ENCODE peak calls at places on chromosomes 13 and 19, in five cellular contexts. One of them, this sample, is unnamed.

GRCh38 chr13:36822786-36823185 is 3.8 kb downstream of the RFXAP start:
- DNase-seq in cardiac muscle cell: peak
- DNase-seq in caudate nucleus: no peak
- DNase-seq in cerebellum: no peak
- DNase-seq in aorta: no peak
- DNase-seq in this sample: no peak

GRCh38 chr19:18373407-18373891 is 12.5 kb upstream of the GDF15 start:
- DNase-seq in cardiac muscle cell: no peak
- DNase-seq in caudate nucleus: no peak
- DNase-seq in cerebellum: no peak
- DNase-seq in aorta: no peak
- DNase-seq in this sample: no peak

GRCh38 chr19:18785179-18786124 is 5.7 kb downstream of the COMP start:
- DNase-seq in cardiac muscle cell: peak
- DNase-seq in caudate nucleus: no peak
- DNase-seq in cerebellum: peak
- DNase-seq in aorta: peak
- DNase-seq in this sample: peak

GRCh38 chr13:100987993-100988392 is 313.4 kb upstream of the TMTC4 start:
- DNase-seq in cardiac muscle cell: no peak
- DNase-seq in caudate nucleus: peak
- DNase-seq in cerebellum: peak
- DNase-seq in aorta: no peak
- DNase-seq in this sample: no peak

GRCh38 chr19:35977446-35978222 is 17.4 kb upstream of the SDHAF1 start:
- DNase-seq in cardiac muscle cell: no peak
- DNase-seq in caudate nucleus: no peak
- DNase-seq in cerebellum: peak
- DNase-seq in aorta: no peak
- DNase-seq in this sample: peak

GRCh38 chr13:74871671-74872070 is 610.3 kb downstream of the TBC1D4 start:
- DNase-seq in cardiac muscle cell: no peak
- DNase-seq in caudate nucleus: no peak
- DNase-seq in cerebellum: no peak
- DNase-seq in aorta: no peak
- DNase-seq in this sample: no peak

GRCh38 chr13:41075034-41075433 is 13.7 kb downstream of the WBP4 start:
- DNase-seq in cardiac muscle cell: peak
- DNase-seq in caudate nucleus: no peak
- DNase-seq in cerebellum: peak
- DNase-seq in aorta: no peak
- DNase-seq in this sample: peak

GRCh38 chr19:54137114-54137912 is at the start of gene CNOT3:
- DNase-seq in cardiac muscle cell: peak
- DNase-seq in caudate nucleus: peak
- DNase-seq in cerebellum: peak
- DNase-seq in aorta: peak
- DNase-seq in this sample: peak

GRCh38 chr13:26412263-26412662 is 145.2 kb upstream of the WASF3 start:
- DNase-seq in cardiac muscle cell: peak
- DNase-seq in caudate nucleus: no peak
- DNase-seq in cerebellum: no peak
- DNase-seq in aorta: no peak
- DNase-seq in this sample: no peak